ENCODE peak calls at places on chromosome 19, in ten cellular contexts. One of them, this sample, is unnamed.

GRCh38 chr19:45476349-45476717 is 8.5 kb downstream of the FOSB start:
- DNase-seq in thoracic aorta: no peak
- DNase-seq in mucosa of descending colon: no peak
- DNase-seq in IMR-90: peak
- DNase-seq in epithelial cell of esophagus: no peak
- DNase-seq in GM12865: no peak
- DNase-seq in nephron progenitor cell: no peak
- DNase-seq in astrocyte: no peak
- DNase-seq in astrocyte of the spinal cord: peak
- DNase-seq in hepatocyte: no peak
- DNase-seq in this sample: no peak

GRCh38 chr19:12647490-12648071 is 19.0 kb downstream of the MAN2B1 start:
- DNase-seq in mucosa of descending colon: peak
- DNase-seq in IMR-90: no peak
- DNase-seq in hepatocyte: peak
- DNase-seq in thoracic aorta: no peak
- DNase-seq in nephron progenitor cell: peak
- DNase-seq in GM12865: peak
- DNase-seq in astrocyte of the spinal cord: no peak
- DNase-seq in epithelial cell of esophagus: peak
- DNase-seq in astrocyte: no peak
- DNase-seq in this sample: peak

GRCh38 chr19:57191141-57192063 is at the start of gene ZNF264:
- DNase-seq in GM12865: peak
- DNase-seq in epithelial cell of esophagus: peak
- DNase-seq in nephron progenitor cell: peak
- DNase-seq in thoracic aorta: peak
- DNase-seq in IMR-90: peak
- DNase-seq in hepatocyte: peak
- DNase-seq in mucosa of descending colon: peak
- DNase-seq in astrocyte of the spinal cord: peak
- DNase-seq in astrocyte: peak
- DNase-seq in this sample: peak

GRCh38 chr19:9406798-9407352 is 28.5 kb downstream of the ZNF266 start:
- DNase-seq in GM12865: peak
- DNase-seq in IMR-90: peak
- DNase-seq in nephron progenitor cell: no peak
- DNase-seq in astrocyte of the spinal cord: peak
- DNase-seq in mucosa of descending colon: peak
- DNase-seq in hepatocyte: no peak
- DNase-seq in astrocyte: peak
- DNase-seq in epithelial cell of esophagus: peak
- DNase-seq in thoracic aorta: no peak
- DNase-seq in this sample: peak

GRCh38 chr19:30001794-30002193 is 59.8 kb downstream of the URI1 start:
- DNase-seq in epithelial cell of esophagus: peak
- DNase-seq in mucosa of descending colon: no peak
- DNase-seq in IMR-90: peak
- DNase-seq in astrocyte: no peak
- DNase-seq in nephron progenitor cell: no peak
- DNase-seq in GM12865: peak
- DNase-seq in astrocyte of the spinal cord: peak
- DNase-seq in hepatocyte: peak
- DNase-seq in thoracic aorta: no peak
- DNase-seq in this sample: no peak

GRCh38 chr19:20078696-20079095 is 896 bp downstream of the ZNF90 start:
- DNase-seq in astrocyte of the spinal cord: peak
- DNase-seq in hepatocyte: peak
- DNase-seq in astrocyte: peak
- DNase-seq in nephron progenitor cell: peak
- DNase-seq in mucosa of descending colon: no peak
- DNase-seq in GM12865: no peak
- DNase-seq in epithelial cell of esophagus: peak
- DNase-seq in IMR-90: peak
- DNase-seq in thoracic aorta: no peak
- DNase-seq in this sample: peak

GRCh38 chr19:54162884-54163283 is 3.4 kb upstream of the LENG1 start:
- DNase-seq in GM12865: no peak
- DNase-seq in mucosa of descending colon: no peak
- DNase-seq in epithelial cell of esophagus: no peak
- DNase-seq in thoracic aorta: no peak
- DNase-seq in hepatocyte: no peak
- DNase-seq in astrocyte: no peak
- DNase-seq in astrocyte of the spinal cord: no peak
- DNase-seq in IMR-90: no peak
- DNase-seq in nephron progenitor cell: no peak
- DNase-seq in this sample: no peak

GRCh38 chr19:56155124-56155687 is 14.1 kb downstream of the ZNF444 start:
- DNase-seq in hepatocyte: no peak
- DNase-seq in thoracic aorta: no peak
- DNase-seq in astrocyte: no peak
- DNase-seq in GM12865: no peak
- DNase-seq in epithelial cell of esophagus: no peak
- DNase-seq in astrocyte of the spinal cord: no peak
- DNase-seq in mucosa of descending colon: no peak
- DNase-seq in IMR-90: no peak
- DNase-seq in nephron progenitor cell: peak
- DNase-seq in this sample: peak

GRCh38 chr19:40147693-40148347 is 43.4 kb upstream of the MAP3K10 start:
- DNase-seq in mucosa of descending colon: no peak
- DNase-seq in astrocyte of the spinal cord: peak
- DNase-seq in IMR-90: peak
- DNase-seq in thoracic aorta: no peak
- DNase-seq in hepatocyte: no peak
- DNase-seq in nephron progenitor cell: no peak
- DNase-seq in astrocyte: peak
- DNase-seq in GM12865: peak
- DNase-seq in epithelial cell of esophagus: peak
- DNase-seq in this sample: peak

GRCh38 chr19:43438291-43439162 is 23.8 kb downstream of the TEX101 start:
- DNase-seq in astrocyte: peak
- DNase-seq in thoracic aorta: no peak
- DNase-seq in epithelial cell of esophagus: peak
- DNase-seq in mucosa of descending colon: peak
- DNase-seq in hepatocyte: peak
- DNase-seq in nephron progenitor cell: no peak
- DNase-seq in IMR-90: peak
- DNase-seq in GM12865: no peak
- DNase-seq in astrocyte of the spinal cord: no peak
- DNase-seq in this sample: peak

GRCh38 chr19:6065685-6066365 is 44.5 kb downstream of the RFX2 start:
- DNase-seq in mucosa of descending colon: no peak
- DNase-seq in epithelial cell of esophagus: peak
- DNase-seq in GM12865: no peak
- DNase-seq in thoracic aorta: no peak
- DNase-seq in astrocyte: peak
- DNase-seq in hepatocyte: peak
- DNase-seq in nephron progenitor cell: peak
- DNase-seq in astrocyte of the spinal cord: peak
- DNase-seq in IMR-90: peak
- DNase-seq in this sample: peak

GRCh38 chr19:1587872-1588271 is 4.8 kb downstream of the MBD3 start:
- DNase-seq in thoracic aorta: no peak
- DNase-seq in GM12865: no peak
- DNase-seq in hepatocyte: no peak
- DNase-seq in astrocyte: no peak
- DNase-seq in IMR-90: no peak
- DNase-seq in epithelial cell of esophagus: no peak
- DNase-seq in mucosa of descending colon: no peak
- DNase-seq in nephron progenitor cell: no peak
- DNase-seq in astrocyte of the spinal cord: no peak
- DNase-seq in this sample: no peak

GRCh38 chr19:1590641-1591397 is 1.8 kb downstream of the MBD3 start:
- DNase-seq in epithelial cell of esophagus: peak
- DNase-seq in IMR-90: no peak
- DNase-seq in astrocyte: no peak
- DNase-seq in hepatocyte: peak
- DNase-seq in nephron progenitor cell: no peak
- DNase-seq in GM12865: peak
- DNase-seq in thoracic aorta: no peak
- DNase-seq in astrocyte of the spinal cord: peak
- DNase-seq in mucosa of descending colon: no peak
- DNase-seq in this sample: peak

GRCh38 chr19:1591421-1592022 is 1.1 kb downstream of the MBD3 start:
- DNase-seq in nephron progenitor cell: no peak
- DNase-seq in astrocyte of the spinal cord: no peak
- DNase-seq in astrocyte: no peak
- DNase-seq in GM12865: no peak
- DNase-seq in thoracic aorta: no peak
- DNase-seq in IMR-90: no peak
- DNase-seq in mucosa of descending colon: peak
- DNase-seq in hepatocyte: peak
- DNase-seq in epithelial cell of esophagus: no peak
- DNase-seq in this sample: no peak

GRCh38 chr19:1592023-1592754 is 476 bp downstream of the MBD3 start:
- DNase-seq in thoracic aorta: peak
- DNase-seq in astrocyte: peak
- DNase-seq in GM12865: peak
- DNase-seq in nephron progenitor cell: peak
- DNase-seq in IMR-90: peak
- DNase-seq in mucosa of descending colon: peak
- DNase-seq in astrocyte of the spinal cord: peak
- DNase-seq in hepatocyte: peak
- DNase-seq in epithelial cell of esophagus: peak
- DNase-seq in this sample: peak

GRCh38 chr19:1592755-1593628 is at the start of gene MBD3:
- DNase-seq in astrocyte of the spinal cord: peak
- DNase-seq in mucosa of descending colon: peak
- DNase-seq in thoracic aorta: peak
- DNase-seq in GM12865: peak
- DNase-seq in IMR-90: peak
- DNase-seq in epithelial cell of esophagus: peak
- DNase-seq in hepatocyte: peak
- DNase-seq in astrocyte: peak
- DNase-seq in nephron progenitor cell: peak
- DNase-seq in this sample: peak
- TF ChIP-seq CTCF in astrocyte of the spinal cord: no peak
- TF ChIP-seq CTCF in mucosa of descending colon: no peak
- TF ChIP-seq CTCF in thoracic aorta: no peak
- TF ChIP-seq CTCF in GM12865: no peak
- TF ChIP-seq CTCF in IMR-90: no peak
- TF ChIP-seq CTCF in epithelial cell of esophagus: no peak
- TF ChIP-seq CTCF in hepatocyte: no peak
- TF ChIP-seq CTCF in astrocyte: no peak
- TF ChIP-seq CTCF in nephron progenitor cell: no peak
- TF ChIP-seq CTCF in this sample: no peak

DNA sequence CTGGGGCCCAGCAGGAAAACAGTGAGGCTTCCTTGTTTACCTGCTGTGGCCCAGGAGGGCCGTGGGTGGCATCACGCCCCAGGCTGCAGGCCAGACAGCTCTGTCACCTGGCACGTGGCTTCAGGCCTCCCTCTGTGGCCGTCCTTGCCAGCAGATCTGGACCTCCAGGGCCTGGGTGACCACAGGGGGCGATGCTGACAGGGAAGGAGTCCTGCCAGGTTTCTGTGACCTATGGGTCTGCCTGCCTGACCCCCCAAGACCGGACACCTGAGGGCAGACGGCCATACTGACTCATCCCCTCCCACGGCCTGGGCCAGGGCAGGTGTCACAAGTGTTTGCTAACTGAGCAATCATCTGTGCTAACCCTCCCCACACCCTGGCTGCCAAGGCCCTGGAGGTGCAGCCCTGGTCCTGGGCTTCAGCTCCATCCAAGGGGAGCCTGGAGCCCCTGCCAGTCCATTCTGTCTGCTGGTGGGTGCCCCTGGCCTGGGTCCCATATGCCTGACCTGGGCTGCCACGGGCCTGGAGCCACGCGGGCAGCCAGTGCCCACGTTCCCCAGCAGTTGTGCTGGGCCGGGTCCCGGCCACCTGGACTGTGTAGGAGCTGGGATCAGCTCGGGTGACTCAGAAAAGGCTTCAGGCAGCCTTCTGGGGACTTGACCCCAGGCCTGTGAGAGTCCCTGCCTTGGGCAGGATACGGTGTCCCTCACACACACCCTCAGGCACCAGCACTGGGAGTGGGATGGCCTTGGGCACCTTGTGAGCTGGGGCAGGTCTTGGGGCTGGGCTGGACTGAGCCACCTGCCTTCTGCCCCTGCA is 3.7 kb downstream of the CDC34 start:
- DNase-seq in mucosa of descending colon: peak
- DNase-seq in IMR-90: no peak
- DNase-seq in epithelial cell of esophagus: no peak
- DNase-seq in astrocyte of the spinal cord: no peak
- DNase-seq in hepatocyte: no peak
- DNase-seq in astrocyte: no peak
- DNase-seq in GM12865: no peak
- DNase-seq in thoracic aorta: no peak
- DNase-seq in nephron progenitor cell: no peak
- DNase-seq in this sample: no peak
- TF ChIP-seq CTCF in mucosa of descending colon: no peak
- TF ChIP-seq CTCF in IMR-90: peak
- TF ChIP-seq CTCF in epithelial cell of esophagus: no peak
- TF ChIP-seq CTCF in astrocyte of the spinal cord: no peak
- TF ChIP-seq CTCF in hepatocyte: no peak
- TF ChIP-seq CTCF in astrocyte: no peak
- TF ChIP-seq CTCF in GM12865: no peak
- TF ChIP-seq CTCF in thoracic aorta: no peak
- TF ChIP-seq CTCF in nephron progenitor cell: no peak
- TF ChIP-seq CTCF in this sample: no peak

GRCh38 chr19:47794526-47794925 is 9.8 kb downstream of the TPRX1 start:
- DNase-seq in epithelial cell of esophagus: no peak
- DNase-seq in thoracic aorta: no peak
- DNase-seq in mucosa of descending colon: peak
- DNase-seq in nephron progenitor cell: no peak
- DNase-seq in IMR-90: no peak
- DNase-seq in astrocyte: no peak
- DNase-seq in GM12865: no peak
- DNase-seq in astrocyte of the spinal cord: no peak
- DNase-seq in hepatocyte: no peak
- DNase-seq in this sample: no peak
- TF ChIP-seq CTCF in epithelial cell of esophagus: no peak
- TF ChIP-seq CTCF in thoracic aorta: no peak
- TF ChIP-seq CTCF in mucosa of descending colon: no peak
- TF ChIP-seq CTCF in nephron progenitor cell: no peak
- TF ChIP-seq CTCF in IMR-90: no peak
- TF ChIP-seq CTCF in astrocyte: no peak
- TF ChIP-seq CTCF in GM12865: no peak
- TF ChIP-seq CTCF in astrocyte of the spinal cord: no peak
- TF ChIP-seq CTCF in hepatocyte: no peak
- TF ChIP-seq CTCF in this sample: no peak

DNA sequence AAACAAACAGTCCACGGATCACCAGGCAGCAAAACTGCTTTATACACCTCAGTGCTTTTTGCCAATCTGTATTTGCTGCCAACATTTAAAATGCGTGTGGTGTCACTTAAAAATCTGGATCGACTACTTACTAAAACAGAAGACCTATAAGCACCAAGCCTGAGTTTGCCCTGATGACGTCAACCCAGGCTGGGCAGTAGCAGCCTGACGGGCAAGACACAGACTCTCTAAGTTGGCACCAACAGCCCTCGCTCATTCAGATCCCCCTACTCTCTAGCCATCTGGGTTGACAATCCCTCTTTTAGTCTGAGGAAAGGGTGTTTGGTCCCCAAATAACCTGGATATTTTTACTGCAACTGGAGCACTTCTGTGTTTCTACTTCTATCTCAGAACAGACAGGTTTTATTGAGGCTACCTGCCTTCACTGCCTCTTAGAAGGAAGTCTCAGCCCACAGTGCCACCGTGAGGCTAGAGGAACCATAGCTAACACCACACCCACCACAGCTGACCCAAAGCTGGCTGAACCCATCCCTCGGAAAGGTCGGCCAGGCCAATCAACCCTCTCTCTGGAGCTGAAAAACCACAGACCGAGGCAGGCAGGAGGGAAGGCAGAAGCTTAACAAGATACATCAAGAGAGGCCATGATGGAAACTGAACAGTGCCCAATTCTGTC is 6.9 kb downstream of the SUGP2 start:
- DNase-seq in astrocyte: no peak
- DNase-seq in nephron progenitor cell: no peak
- DNase-seq in epithelial cell of esophagus: peak
- DNase-seq in thoracic aorta: no peak
- DNase-seq in IMR-90: no peak
- DNase-seq in hepatocyte: peak
- DNase-seq in astrocyte of the spinal cord: no peak
- DNase-seq in GM12865: no peak
- DNase-seq in mucosa of descending colon: no peak
- DNase-seq in this sample: peak
- TF ChIP-seq CTCF in astrocyte: no peak
- TF ChIP-seq CTCF in nephron progenitor cell: no peak
- TF ChIP-seq CTCF in epithelial cell of esophagus: peak
- TF ChIP-seq CTCF in thoracic aorta: no peak
- TF ChIP-seq CTCF in IMR-90: no peak
- TF ChIP-seq CTCF in hepatocyte: peak
- TF ChIP-seq CTCF in astrocyte of the spinal cord: no peak
- TF ChIP-seq CTCF in GM12865: peak
- TF ChIP-seq CTCF in mucosa of descending colon: no peak
- TF ChIP-seq CTCF in this sample: no peak